ENCODE peak calls at places on chromosomes 5 and 9, in eight cellular contexts. X is right atrium auricular region, F is A549, I is K562, R is PC-9, N is lung, S is HCT116, L is Panc1. V is an unnamed sample.

GRCh38 chr5:95779611-95780010 is 42.9 kb downstream of the GLRX start:
- DNase-seq in X (no peak), F (no peak), I (no peak), R (no peak), N (no peak), S (no peak), L (no peak), V (no peak)

GRCh38 chr5:16936150-16937022 is at the start of gene MYO10:
- DNase-seq in X (peak), F (peak), I (peak), R (peak), N (peak), S (no peak), L (no peak), V (peak)

GRCh38 chr5:134371834-134372340 is 518 bp downstream of the UBE2B start:
- DNase-seq in X (peak), F (peak), I (peak), R (peak), N (peak), S (no peak), L (no peak), V (peak)

GRCh38 chr9:37036237-37037136 is 2.4 kb upstream of the PAX5 start:
- DNase-seq in X (no peak), F (no peak), I (no peak), R (no peak), N (no peak), S (no peak), L (no peak), V (peak)

GRCh38 chr5:145830594-145830993 is 4.5 kb downstream of the PRELID2 start:
- DNase-seq in X (no peak), F (no peak), I (no peak), R (no peak), N (no peak), S (no peak), L (no peak), V (no peak)

GRCh38 chr9:130659699-130660248 is 4.6 kb upstream of the PRDM12 start:
- DNase-seq in X (no peak), F (no peak), I (no peak), R (no peak), N (no peak), S (no peak), L (no peak), V (no peak)

GRCh38 chr5:147752666-147753290 is 29.8 kb downstream of the JAKMIP2 start:
- DNase-seq in X (no peak), F (no peak), I (no peak), R (no peak), N (no peak), S (no peak), L (no peak), V (no peak)

GRCh38 chr9:76662476-76663281 is 101.6 kb upstream of the PCA3 start:
- DNase-seq in X (no peak), F (no peak), I (no peak), R (peak), N (no peak), S (no peak), L (no peak), V (no peak)

GRCh38 chr5:176817864-176818377 is 7.6 kb downstream of the UNC5A start:
- DNase-seq in X (no peak), F (peak), I (peak), R (no peak), N (no peak), S (no peak), L (no peak), V (no peak)

GRCh38 chr5:142587354-142587965 is 98.4 kb downstream of the FGF1 start:
- DNase-seq in X (no peak), F (peak), I (peak), R (peak), N (no peak), S (peak), L (no peak), V (no peak)

GRCh38 chr5:133406208-133406607 is 206.1 kb downstream of the FSTL4 start:
- DNase-seq in X (no peak), F (no peak), I (no peak), R (no peak), N (no peak), S (no peak), L (no peak), V (no peak)

GRCh38 chr9:22005083-22005699 is 3.9 kb downstream of the CDKN2B start:
- DNase-seq in X (no peak), F (no peak), I (no peak), R (no peak), N (no peak), S (no peak), L (no peak), V (no peak)

GRCh38 chr5:34699155-34700077 is 43.3 kb downstream of the RAI14 start:
- DNase-seq in X (no peak), F (no peak), I (peak), R (no peak), N (peak), S (no peak), L (no peak), V (no peak)

GRCh38 chr9:129575818-129576217 is 45.1 kb downstream of the C9orf50 start:
- DNase-seq in X (no peak), F (peak), I (no peak), R (no peak), N (no peak), S (no peak), L (no peak), V (no peak)

GRCh38 chr9:100505564-100506159 is 32.7 kb downstream of the TMEFF1 start:
- DNase-seq in X (no peak), F (peak), I (peak), R (peak), N (peak), S (peak), L (peak), V (peak)

GRCh38 chr5:144177548-144177947 is 6.9 kb downstream of the KCTD16 start:
- DNase-seq in X (no peak), F (no peak), I (no peak), R (no peak), N (no peak), S (no peak), L (no peak), V (no peak)

GRCh38 chr9:96620155-96620514 is 492 bp upstream of the CDC14B start:
- DNase-seq in X (no peak), F (no peak), I (no peak), R (no peak), N (no peak), S (no peak), L (no peak), V (no peak)
- H3K4me3 ChIP-seq in X (peak), F (peak), I (peak), R (peak), N (no peak), S (peak), L (peak), V (no peak)

GRCh38 chr9:88658311-88658822 is 123.4 kb downstream of the NXNL2 start:
- DNase-seq in X (peak), F (peak), I (no peak), R (no peak), N (peak), S (no peak), L (no peak), V (no peak)

GRCh38 chr9:88657893-88658292 is 122.9 kb downstream of the NXNL2 start:
- DNase-seq in X (no peak), F (peak), I (no peak), R (no peak), N (no peak), S (no peak), L (no peak), V (no peak)

GRCh38 chr9:88659126-88659525 is 124.1 kb downstream of the NXNL2 start:
- DNase-seq in X (no peak), F (no peak), I (no peak), R (no peak), N (no peak), S (no peak), L (no peak), V (no peak)

GRCh38 chr9:88661759-88662158 is 126.8 kb downstream of the NXNL2 start:
- DNase-seq in X (no peak), F (peak), I (no peak), R (no peak), N (no peak), S (no peak), L (no peak), V (no peak)

DNA sequence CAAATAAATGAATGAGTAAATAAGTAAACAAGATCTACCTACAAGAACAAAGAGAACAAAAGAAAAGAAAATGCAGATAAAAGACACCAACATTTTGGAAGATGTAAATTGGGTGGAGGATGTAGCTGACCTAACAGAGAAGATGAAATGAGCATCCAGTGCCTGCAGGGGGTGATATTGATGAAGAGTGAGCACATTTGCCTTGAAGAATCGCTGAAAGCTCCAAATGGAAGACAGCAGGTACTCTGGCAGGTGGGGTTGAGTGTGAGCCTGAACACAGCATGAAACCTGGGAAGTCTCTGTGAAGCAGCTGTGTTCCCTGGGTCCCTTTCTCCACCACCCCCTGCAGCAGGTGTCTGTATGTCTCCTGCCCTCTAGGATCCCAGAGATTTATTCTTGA is 125.6 kb downstream of the NXNL2 start:
- DNase-seq in X (no peak), F (peak), I (peak), R (no peak), N (no peak), S (peak), L (no peak), V (no peak)
- TF ChIP-seq CTCF in X (peak), F (peak), I (peak), R (peak), N (no peak), S (peak), L (peak), V (no peak)

GRCh38 chr5:80967500-80968181 is 7.5 kb downstream of the RASGRF2 start:
- DNase-seq in X (no peak), F (peak), I (no peak), R (peak), N (peak), S (no peak), L (peak), V (no peak)
- H3K27ac ChIP-seq in X (peak), F (peak), I (no peak), R (peak), N (peak), S (no peak), L (peak), V (peak)

DNA sequence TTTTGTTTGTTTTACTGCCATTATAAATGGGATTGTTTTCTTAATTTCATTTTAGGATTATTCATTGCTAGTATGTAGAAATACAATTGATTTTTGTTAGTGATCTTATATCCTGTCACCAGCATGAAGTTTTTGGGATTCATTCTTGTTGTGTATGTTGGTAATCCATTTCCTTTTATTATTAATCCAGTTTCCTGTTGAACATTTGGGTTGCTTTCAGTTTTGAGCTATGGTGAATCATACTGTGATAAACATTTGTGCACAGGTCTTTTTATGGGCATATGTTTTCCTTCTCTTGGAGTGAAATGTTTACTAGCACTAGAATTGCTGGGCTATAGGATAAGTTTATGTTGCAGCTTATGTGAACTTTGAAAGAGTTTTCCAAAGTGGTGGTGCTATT is 69.6 kb downstream of the MAN2A1 start:
- DNase-seq in X (no peak), F (no peak), I (no peak), R (no peak), N (no peak), S (no peak), L (no peak), V (no peak)
- H3K4me3 ChIP-seq in X (no peak), F (no peak), I (no peak), R (no peak), N (no peak), S (no peak), L (no peak), V (no peak)

GRCh38 chr5:69187342-69187741 is 2.0 kb upstream of the CENPH start:
- DNase-seq in X (no peak), F (no peak), I (no peak), R (no peak), N (no peak), S (no peak), L (no peak), V (no peak)
- TF ChIP-seq CTCF in X (no peak), F (no peak), I (no peak), R (no peak), N (no peak), S (no peak), L (no peak), V (no peak)

DNA sequence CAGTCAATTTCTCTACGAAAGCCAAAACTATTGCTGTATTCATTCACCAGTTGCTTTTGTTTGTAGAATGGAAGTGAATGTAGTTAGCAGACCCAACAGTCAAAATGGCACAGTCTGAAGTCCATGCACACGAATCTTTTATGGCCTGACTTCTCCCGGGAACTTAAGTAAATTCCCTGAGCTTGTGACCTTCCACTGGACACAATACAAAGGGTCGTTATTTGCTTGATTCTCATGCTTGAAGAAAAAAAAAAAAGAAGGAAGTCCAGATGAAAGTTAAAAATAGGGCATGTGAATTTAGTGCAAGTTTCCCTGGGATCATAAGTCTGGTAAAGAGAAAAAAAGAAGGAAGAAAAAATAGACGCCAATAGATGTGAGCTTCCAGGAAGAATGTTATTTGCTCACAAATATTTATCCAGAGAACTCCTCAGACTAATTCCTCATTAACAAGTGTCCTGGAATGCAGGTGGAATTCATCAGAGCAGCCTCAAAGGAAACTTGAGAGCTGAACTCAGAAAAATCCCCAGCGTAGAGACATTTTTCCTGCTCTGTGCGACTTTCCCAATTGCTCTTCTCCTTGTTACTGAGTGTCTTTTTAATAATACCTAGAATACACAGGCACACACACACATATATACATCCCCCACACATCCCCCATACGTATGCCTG is 616.4 kb downstream of the EBF1 start:
- DNase-seq in X (no peak), F (no peak), I (no peak), R (no peak), N (no peak), S (no peak), L (no peak), V (no peak)
- H3K27ac ChIP-seq in X (peak), F (no peak), I (no peak), R (no peak), N (peak), S (no peak), L (no peak), V (peak)